ENCODE peak calls at places on chromosomes 2 and 18, in eight cellular contexts. One of them, this sample, is unnamed.

GRCh38 chr18:23137093-23137640 is 1.9 kb downstream of the CABLES1 start:
- DNase-seq in HCT116: no peak
- DNase-seq in ACHN: peak
- DNase-seq in fibroblast of the aortic adventitia: peak
- DNase-seq in adrenal gland: no peak
- DNase-seq in NCI-H748 treated with DMSO at 0.1 percent for 48 hours: peak
- DNase-seq in NCI-H2081: no peak
- DNase-seq in body of pancreas: no peak
- DNase-seq in this sample: no peak

GRCh38 chr18:58391113-58391892 is 237.6 kb downstream of the ALPK2 start:
- DNase-seq in HCT116: no peak
- DNase-seq in ACHN: no peak
- DNase-seq in fibroblast of the aortic adventitia: peak
- DNase-seq in adrenal gland: no peak
- DNase-seq in NCI-H748 treated with DMSO at 0.1 percent for 48 hours: no peak
- DNase-seq in NCI-H2081: no peak
- DNase-seq in body of pancreas: no peak
- DNase-seq in this sample: no peak

GRCh38 chr18:55650363-55650870 is 62.4 kb upstream of the TCF4 start:
- DNase-seq in HCT116: no peak
- DNase-seq in ACHN: no peak
- DNase-seq in fibroblast of the aortic adventitia: peak
- DNase-seq in adrenal gland: no peak
- DNase-seq in NCI-H748 treated with DMSO at 0.1 percent for 48 hours: no peak
- DNase-seq in NCI-H2081: no peak
- DNase-seq in body of pancreas: no peak
- DNase-seq in this sample: peak

GRCh38 chr2:229901819-229902218 is 20.0 kb downstream of the TRIP12 start:
- DNase-seq in HCT116: peak
- DNase-seq in ACHN: peak
- DNase-seq in fibroblast of the aortic adventitia: peak
- DNase-seq in adrenal gland: peak
- DNase-seq in NCI-H748 treated with DMSO at 0.1 percent for 48 hours: no peak
- DNase-seq in NCI-H2081: no peak
- DNase-seq in body of pancreas: no peak
- DNase-seq in this sample: peak

GRCh38 chr18:34730774-34731173 is 20.7 kb downstream of the DTNA start:
- DNase-seq in HCT116: no peak
- DNase-seq in ACHN: no peak
- DNase-seq in fibroblast of the aortic adventitia: peak
- DNase-seq in adrenal gland: no peak
- DNase-seq in NCI-H748 treated with DMSO at 0.1 percent for 48 hours: no peak
- DNase-seq in NCI-H2081: no peak
- DNase-seq in body of pancreas: no peak
- DNase-seq in this sample: no peak

GRCh38 chr2:35294636-35295263 is 1060.8 kb upstream of the CRIM1 start:
- DNase-seq in HCT116: no peak
- DNase-seq in ACHN: no peak
- DNase-seq in fibroblast of the aortic adventitia: no peak
- DNase-seq in adrenal gland: no peak
- DNase-seq in NCI-H748 treated with DMSO at 0.1 percent for 48 hours: no peak
- DNase-seq in NCI-H2081: no peak
- DNase-seq in body of pancreas: no peak
- DNase-seq in this sample: no peak

GRCh38 chr18:80249217-80250093 is 2.1 kb upstream of the PARD6G start:
- DNase-seq in HCT116: no peak
- DNase-seq in ACHN: no peak
- DNase-seq in fibroblast of the aortic adventitia: peak
- DNase-seq in adrenal gland: no peak
- DNase-seq in NCI-H748 treated with DMSO at 0.1 percent for 48 hours: no peak
- DNase-seq in NCI-H2081: no peak
- DNase-seq in body of pancreas: no peak
- DNase-seq in this sample: peak

GRCh38 chr2:115165529-115166109 is 723.2 kb downstream of the DPP10 start:
- DNase-seq in HCT116: no peak
- DNase-seq in ACHN: peak
- DNase-seq in fibroblast of the aortic adventitia: peak
- DNase-seq in adrenal gland: peak
- DNase-seq in NCI-H748 treated with DMSO at 0.1 percent for 48 hours: peak
- DNase-seq in NCI-H2081: peak
- DNase-seq in body of pancreas: peak
- DNase-seq in this sample: peak

GRCh38 chr2:54559593-54560145 is 103.5 kb downstream of the SPTBN1 start:
- DNase-seq in HCT116: no peak
- DNase-seq in ACHN: peak
- DNase-seq in fibroblast of the aortic adventitia: peak
- DNase-seq in adrenal gland: peak
- DNase-seq in NCI-H748 treated with DMSO at 0.1 percent for 48 hours: no peak
- DNase-seq in NCI-H2081: peak
- DNase-seq in body of pancreas: no peak
- DNase-seq in this sample: peak

This sample was measured in AG20443.